ENCODE peak calls at places on chromosomes 6 and 20, in seven cellular contexts. One of them, this sample, is unnamed.

GRCh38 chr6:151036869-151037680 is 171.6 kb downstream of the MTHFD1L start:
- DNase-seq in NCI-H510A: no peak
- DNase-seq in T follicular helper cell: no peak
- DNase-seq in DMS79: no peak
- DNase-seq in stimulated activated CD8-positive, alpha-beta memory T cell treated with anti-CD3 and anti-CD28 coated beads, Interleukin-15, amount 100 ng/mL, for 24 hours: no peak
- DNase-seq in substantia nigra: no peak
- DNase-seq in T-cell: no peak
- DNase-seq in this sample: no peak

GRCh38 chr6:41306187-41306854 is 19.8 kb upstream of the TREM1 start:
- DNase-seq in NCI-H510A: peak
- DNase-seq in T follicular helper cell: peak
- DNase-seq in DMS79: no peak
- DNase-seq in stimulated activated CD8-positive, alpha-beta memory T cell treated with anti-CD3 and anti-CD28 coated beads, Interleukin-15, amount 100 ng/mL, for 24 hours: no peak
- DNase-seq in substantia nigra: peak
- DNase-seq in T-cell: peak
- DNase-seq in this sample: no peak

GRCh38 chr20:46001498-46001897 is 7.2 kb upstream of the MMP9 start:
- DNase-seq in NCI-H510A: no peak
- DNase-seq in T follicular helper cell: no peak
- DNase-seq in DMS79: no peak
- DNase-seq in stimulated activated CD8-positive, alpha-beta memory T cell treated with anti-CD3 and anti-CD28 coated beads, Interleukin-15, amount 100 ng/mL, for 24 hours: no peak
- DNase-seq in substantia nigra: no peak
- DNase-seq in T-cell: no peak
- DNase-seq in this sample: no peak

GRCh38 chr6:157594292-157594691 is 213.3 kb downstream of the ZDHHC14 start:
- DNase-seq in NCI-H510A: no peak
- DNase-seq in T follicular helper cell: no peak
- DNase-seq in DMS79: no peak
- DNase-seq in stimulated activated CD8-positive, alpha-beta memory T cell treated with anti-CD3 and anti-CD28 coated beads, Interleukin-15, amount 100 ng/mL, for 24 hours: no peak
- DNase-seq in substantia nigra: no peak
- DNase-seq in T-cell: no peak
- DNase-seq in this sample: no peak

GRCh38 chr6:18226451-18226850 is 37.9 kb downstream of the DEK start:
- DNase-seq in NCI-H510A: no peak
- DNase-seq in T follicular helper cell: no peak
- DNase-seq in DMS79: no peak
- DNase-seq in stimulated activated CD8-positive, alpha-beta memory T cell treated with anti-CD3 and anti-CD28 coated beads, Interleukin-15, amount 100 ng/mL, for 24 hours: no peak
- DNase-seq in substantia nigra: no peak
- DNase-seq in T-cell: no peak
- DNase-seq in this sample: no peak

GRCh38 chr6:89840538-89840937 is 10.9 kb downstream of the CASP8AP2 start:
- DNase-seq in NCI-H510A: no peak
- DNase-seq in T follicular helper cell: no peak
- DNase-seq in DMS79: no peak
- DNase-seq in stimulated activated CD8-positive, alpha-beta memory T cell treated with anti-CD3 and anti-CD28 coated beads, Interleukin-15, amount 100 ng/mL, for 24 hours: no peak
- DNase-seq in substantia nigra: no peak
- DNase-seq in T-cell: no peak
- DNase-seq in this sample: no peak

GRCh38 chr20:21435576-21435975 is 38.2 kb upstream of the NKX2-4 start:
- DNase-seq in NCI-H510A: no peak
- DNase-seq in T follicular helper cell: no peak
- DNase-seq in DMS79: no peak
- DNase-seq in stimulated activated CD8-positive, alpha-beta memory T cell treated with anti-CD3 and anti-CD28 coated beads, Interleukin-15, amount 100 ng/mL, for 24 hours: no peak
- DNase-seq in substantia nigra: no peak
- DNase-seq in T-cell: no peak
- DNase-seq in this sample: no peak

GRCh38 chr20:58598271-58599015 is 52.6 kb upstream of the STX16 start:
- DNase-seq in NCI-H510A: no peak
- DNase-seq in T follicular helper cell: no peak
- DNase-seq in DMS79: no peak
- DNase-seq in stimulated activated CD8-positive, alpha-beta memory T cell treated with anti-CD3 and anti-CD28 coated beads, Interleukin-15, amount 100 ng/mL, for 24 hours: no peak
- DNase-seq in substantia nigra: no peak
- DNase-seq in T-cell: no peak
- DNase-seq in this sample: no peak

GRCh38 chr20:53901064-53901463 is 169.3 kb downstream of the BCAS1 start:
- DNase-seq in NCI-H510A: no peak
- DNase-seq in T follicular helper cell: no peak
- DNase-seq in DMS79: no peak
- DNase-seq in stimulated activated CD8-positive, alpha-beta memory T cell treated with anti-CD3 and anti-CD28 coated beads, Interleukin-15, amount 100 ng/mL, for 24 hours: no peak
- DNase-seq in substantia nigra: no peak
- DNase-seq in T-cell: no peak
- DNase-seq in this sample: no peak

GRCh38 chr6:88650029-88650619 is 313.3 kb downstream of the RNGTT start:
- DNase-seq in NCI-H510A: no peak
- DNase-seq in T follicular helper cell: no peak
- DNase-seq in DMS79: no peak
- DNase-seq in stimulated activated CD8-positive, alpha-beta memory T cell treated with anti-CD3 and anti-CD28 coated beads, Interleukin-15, amount 100 ng/mL, for 24 hours: no peak
- DNase-seq in substantia nigra: no peak
- DNase-seq in T-cell: no peak
- DNase-seq in this sample: no peak

GRCh38 chr6:90217621-90218496 is 78.8 kb downstream of the BACH2 start:
- DNase-seq in NCI-H510A: no peak
- DNase-seq in T follicular helper cell: peak
- DNase-seq in DMS79: no peak
- DNase-seq in stimulated activated CD8-positive, alpha-beta memory T cell treated with anti-CD3 and anti-CD28 coated beads, Interleukin-15, amount 100 ng/mL, for 24 hours: no peak
- DNase-seq in substantia nigra: no peak
- DNase-seq in T-cell: no peak
- DNase-seq in this sample: no peak

GRCh38 chr6:43669050-43669921 is 18.3 kb downstream of the MRPS18A start:
- DNase-seq in NCI-H510A: no peak
- DNase-seq in T follicular helper cell: no peak
- DNase-seq in DMS79: no peak
- DNase-seq in stimulated activated CD8-positive, alpha-beta memory T cell treated with anti-CD3 and anti-CD28 coated beads, Interleukin-15, amount 100 ng/mL, for 24 hours: no peak
- DNase-seq in substantia nigra: peak
- DNase-seq in T-cell: no peak
- DNase-seq in this sample: peak

GRCh38 chr6:44967481-44967880 is 360.6 kb upstream of the RUNX2 start:
- DNase-seq in NCI-H510A: no peak
- DNase-seq in T follicular helper cell: no peak
- DNase-seq in DMS79: no peak
- DNase-seq in stimulated activated CD8-positive, alpha-beta memory T cell treated with anti-CD3 and anti-CD28 coated beads, Interleukin-15, amount 100 ng/mL, for 24 hours: no peak
- DNase-seq in substantia nigra: no peak
- DNase-seq in T-cell: no peak
- DNase-seq in this sample: no peak

GRCh38 chr6:152129606-152130249 is 322.2 kb downstream of the ESR1 start:
- DNase-seq in NCI-H510A: no peak
- DNase-seq in T follicular helper cell: no peak
- DNase-seq in DMS79: no peak
- DNase-seq in stimulated activated CD8-positive, alpha-beta memory T cell treated with anti-CD3 and anti-CD28 coated beads, Interleukin-15, amount 100 ng/mL, for 24 hours: no peak
- DNase-seq in substantia nigra: no peak
- DNase-seq in T-cell: no peak
- DNase-seq in this sample: no peak

GRCh38 chr6:33318426-33319073 is 1.0 kb upstream of the ZBTB22 start:
- DNase-seq in NCI-H510A: no peak
- DNase-seq in T follicular helper cell: no peak
- DNase-seq in DMS79: no peak
- DNase-seq in stimulated activated CD8-positive, alpha-beta memory T cell treated with anti-CD3 and anti-CD28 coated beads, Interleukin-15, amount 100 ng/mL, for 24 hours: no peak
- DNase-seq in substantia nigra: no peak
- DNase-seq in T-cell: no peak
- DNase-seq in this sample: no peak

GRCh38 chr20:64149141-64149540 is 15.1 kb upstream of the MYT1 start:
- DNase-seq in NCI-H510A: no peak
- DNase-seq in T follicular helper cell: no peak
- DNase-seq in DMS79: no peak
- DNase-seq in stimulated activated CD8-positive, alpha-beta memory T cell treated with anti-CD3 and anti-CD28 coated beads, Interleukin-15, amount 100 ng/mL, for 24 hours: no peak
- DNase-seq in substantia nigra: no peak
- DNase-seq in T-cell: no peak
- DNase-seq in this sample: no peak

GRCh38 chr6:118551673-118552063 is 3.6 kb downstream of the PLN start:
- DNase-seq in NCI-H510A: no peak
- DNase-seq in T follicular helper cell: no peak
- DNase-seq in DMS79: no peak
- DNase-seq in stimulated activated CD8-positive, alpha-beta memory T cell treated with anti-CD3 and anti-CD28 coated beads, Interleukin-15, amount 100 ng/mL, for 24 hours: no peak
- DNase-seq in substantia nigra: no peak
- DNase-seq in T-cell: no peak
- DNase-seq in this sample: no peak

GRCh38 chr6:30818426-30818841 is 65.9 kb upstream of the DDR1 start:
- DNase-seq in NCI-H510A: no peak
- DNase-seq in T follicular helper cell: no peak
- DNase-seq in DMS79: no peak
- DNase-seq in stimulated activated CD8-positive, alpha-beta memory T cell treated with anti-CD3 and anti-CD28 coated beads, Interleukin-15, amount 100 ng/mL, for 24 hours: no peak
- DNase-seq in substantia nigra: no peak
- DNase-seq in T-cell: no peak
- DNase-seq in this sample: no peak

GRCh38 chr6:47853766-47854165 is 71.9 kb downstream of the OPN5 start:
- DNase-seq in NCI-H510A: no peak
- DNase-seq in T follicular helper cell: no peak
- DNase-seq in DMS79: no peak
- DNase-seq in stimulated activated CD8-positive, alpha-beta memory T cell treated with anti-CD3 and anti-CD28 coated beads, Interleukin-15, amount 100 ng/mL, for 24 hours: no peak
- DNase-seq in substantia nigra: no peak
- DNase-seq in T-cell: no peak
- DNase-seq in this sample: no peak

GRCh38 chr6:19301980-19302379 is 535.2 kb upstream of the ID4 start:
- DNase-seq in NCI-H510A: peak
- DNase-seq in T follicular helper cell: no peak
- DNase-seq in DMS79: peak
- DNase-seq in stimulated activated CD8-positive, alpha-beta memory T cell treated with anti-CD3 and anti-CD28 coated beads, Interleukin-15, amount 100 ng/mL, for 24 hours: no peak
- DNase-seq in substantia nigra: no peak
- DNase-seq in T-cell: no peak
- DNase-seq in this sample: no peak

GRCh38 chr20:16810216-16810615 is 62.1 kb downstream of the OTOR start:
- DNase-seq in NCI-H510A: no peak
- DNase-seq in T follicular helper cell: no peak
- DNase-seq in DMS79: no peak
- DNase-seq in stimulated activated CD8-positive, alpha-beta memory T cell treated with anti-CD3 and anti-CD28 coated beads, Interleukin-15, amount 100 ng/mL, for 24 hours: no peak
- DNase-seq in substantia nigra: no peak
- DNase-seq in T-cell: no peak
- DNase-seq in this sample: no peak

GRCh38 chr20:16397053-16397452 is 176.2 kb downstream of the KIF16B start:
- DNase-seq in NCI-H510A: no peak
- DNase-seq in T follicular helper cell: no peak
- DNase-seq in DMS79: no peak
- DNase-seq in stimulated activated CD8-positive, alpha-beta memory T cell treated with anti-CD3 and anti-CD28 coated beads, Interleukin-15, amount 100 ng/mL, for 24 hours: no peak
- DNase-seq in substantia nigra: peak
- DNase-seq in T-cell: no peak
- DNase-seq in this sample: peak

GRCh38 chr20:5092765-5093339 is 26.9 kb downstream of the PCNA start:
- DNase-seq in NCI-H510A: no peak
- DNase-seq in T follicular helper cell: no peak
- DNase-seq in DMS79: no peak
- DNase-seq in stimulated activated CD8-positive, alpha-beta memory T cell treated with anti-CD3 and anti-CD28 coated beads, Interleukin-15, amount 100 ng/mL, for 24 hours: no peak
- DNase-seq in substantia nigra: no peak
- DNase-seq in T-cell: no peak
- DNase-seq in this sample: no peak

GRCh38 chr20:4012631-4013030 is 2.7 kb downstream of the RNF24 start:
- DNase-seq in NCI-H510A: no peak
- DNase-seq in T follicular helper cell: no peak
- DNase-seq in DMS79: no peak
- DNase-seq in stimulated activated CD8-positive, alpha-beta memory T cell treated with anti-CD3 and anti-CD28 coated beads, Interleukin-15, amount 100 ng/mL, for 24 hours: no peak
- DNase-seq in substantia nigra: no peak
- DNase-seq in T-cell: no peak
- DNase-seq in this sample: no peak

GRCh38 chr20:50715694-50716093 is 15.7 kb upstream of the PARD6B start:
- DNase-seq in NCI-H510A: no peak
- DNase-seq in T follicular helper cell: no peak
- DNase-seq in DMS79: no peak
- DNase-seq in stimulated activated CD8-positive, alpha-beta memory T cell treated with anti-CD3 and anti-CD28 coated beads, Interleukin-15, amount 100 ng/mL, for 24 hours: no peak
- DNase-seq in substantia nigra: no peak
- DNase-seq in T-cell: no peak
- DNase-seq in this sample: no peak